ENCODE peak calls at places on chromosome 2, in ten cellular contexts. V is AG04450; K is mesendoderm; C is kidney; M is lower lobe of right lung; N is colonic mucosa; H is Peyer's patch; Q is left ventricle myocardium inferior; W is CD8-positive, alpha-beta T cell; X is cardiac fibroblast. S is an unnamed sample.

GRCh38 chr2:240298316-240298790 is 137.1 kb upstream of the GPC1 start:
- DNase-seq in V (no peak), K (no peak), C (no peak), M (no peak), N (no peak), H (no peak), Q (no peak), W (no peak), X (no peak), S (no peak)

GRCh38 chr2:134411828-134412638 is 158.2 kb downstream of the MGAT5 start:
- DNase-seq in V (no peak), K (peak), C (peak), M (no peak), N (peak), H (peak), Q (peak), W (peak), X (peak), S (no peak)

GRCh38 chr2:63590621-63591408 is 2.1 kb downstream of the MDH1 start:
- DNase-seq in V (no peak), K (peak), C (no peak), M (no peak), N (peak), H (no peak), Q (no peak), W (no peak), X (no peak), S (no peak)

GRCh38 chr2:215815960-215816359 is 197.4 kb downstream of the MREG start:
- DNase-seq in V (no peak), K (no peak), C (no peak), M (no peak), N (no peak), H (no peak), Q (no peak), W (no peak), X (no peak), S (no peak)

GRCh38 chr2:221268631-221269030 is 303.5 kb downstream of the EPHA4 start:
- DNase-seq in V (no peak), K (no peak), C (no peak), M (no peak), N (no peak), H (no peak), Q (no peak), W (no peak), X (no peak), S (no peak)

GRCh38 chr2:156589381-156590079 is 153.4 kb downstream of the GPD2 start:
- DNase-seq in V (peak), K (peak), C (no peak), M (no peak), N (no peak), H (no peak), Q (no peak), W (peak), X (peak), S (no peak)

GRCh38 chr2:74532222-74532621 is 2.5 kb downstream of the HTRA2 start:
- DNase-seq in V (no peak), K (no peak), C (no peak), M (no peak), N (no peak), H (no peak), Q (no peak), W (no peak), X (peak), S (no peak)

GRCh38 chr2:239919779-239920545 is 105.2 kb downstream of the NDUFA10 start:
- DNase-seq in V (no peak), K (no peak), C (no peak), M (no peak), N (no peak), H (no peak), Q (peak), W (no peak), X (no peak), S (no peak)

GRCh38 chr2:103616891-103617290 is 855.1 kb downstream of the TMEM182 start:
- DNase-seq in V (no peak), K (no peak), C (no peak), M (no peak), N (no peak), H (no peak), Q (no peak), W (no peak), X (no peak), S (no peak)

GRCh38 chr2:207143131-207143473 is 22.6 kb downstream of the KLF7 start:
- DNase-seq in V (no peak), K (no peak), C (no peak), M (no peak), N (no peak), H (no peak), Q (no peak), W (no peak), X (no peak), S (no peak)
- H3K4me3 ChIP-seq in V (no peak), K (no peak), C (peak), M (peak), N (no peak), H (no peak), Q (peak), W (peak), X (peak), S (peak)

DNA sequence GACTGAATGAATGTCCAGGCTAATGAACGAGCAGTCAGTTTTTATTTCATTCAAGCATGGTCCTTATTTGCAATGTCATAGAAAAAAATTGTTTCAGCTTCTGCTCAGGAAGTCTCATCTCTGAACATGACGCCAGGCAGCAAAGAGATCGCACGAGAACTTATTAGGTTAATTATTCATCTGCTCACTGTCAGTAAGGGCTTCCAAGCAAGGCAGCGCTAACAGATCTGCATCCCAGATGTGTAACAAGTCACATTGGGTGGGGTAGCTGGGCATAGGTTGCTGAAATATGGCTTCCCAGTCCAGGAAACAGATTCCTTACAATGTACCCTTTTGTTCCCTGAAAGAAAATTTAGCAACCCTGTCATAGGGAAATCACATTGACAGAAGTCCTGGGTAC is 63.5 kb downstream of the ANKRD44 start:
- DNase-seq in V (no peak), K (no peak), C (no peak), M (no peak), N (no peak), H (no peak), Q (no peak), W (no peak), X (no peak), S (no peak)
- H3K4me3 ChIP-seq in V (no peak), K (no peak), C (peak), M (no peak), N (no peak), H (no peak), Q (no peak), W (no peak), X (no peak), S (no peak)

GRCh38 chr2:72147303-72147970 is at the start of gene CYP26B1:
- DNase-seq in V (no peak), K (peak), C (peak), M (peak), N (no peak), H (peak), Q (peak), W (no peak), X (no peak), S (no peak)
- H3K4me3 ChIP-seq in V (peak), K (peak), C (peak), M (peak), N (peak), H (peak), Q (peak), W (no peak), X (peak), S (peak)

DNA sequence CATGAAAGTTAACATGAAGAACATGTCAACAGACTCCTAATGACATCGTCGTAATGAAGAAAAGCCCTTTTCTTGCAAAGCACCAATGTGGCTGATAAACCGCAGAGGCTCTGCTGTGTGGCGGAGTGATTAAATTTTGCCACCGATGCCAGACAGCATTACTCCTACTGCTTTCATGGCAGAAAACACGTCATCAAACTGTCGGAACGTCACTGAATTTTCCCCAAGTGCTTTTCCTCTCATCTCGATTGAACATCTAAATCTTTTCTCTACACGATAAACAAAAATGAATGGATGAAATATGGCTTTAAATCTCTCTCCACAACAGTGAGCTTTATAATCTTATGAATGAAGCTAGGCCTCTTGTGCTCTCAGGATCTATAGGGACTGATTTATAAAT is 159.8 kb upstream of the REG3G start:
- DNase-seq in V (no peak), K (no peak), C (no peak), M (no peak), N (no peak), H (no peak), Q (no peak), W (no peak), X (no peak), S (no peak)
- H3K4me3 ChIP-seq in V (no peak), K (no peak), C (no peak), M (no peak), N (no peak), H (no peak), Q (no peak), W (no peak), X (no peak), S (no peak)

DNA sequence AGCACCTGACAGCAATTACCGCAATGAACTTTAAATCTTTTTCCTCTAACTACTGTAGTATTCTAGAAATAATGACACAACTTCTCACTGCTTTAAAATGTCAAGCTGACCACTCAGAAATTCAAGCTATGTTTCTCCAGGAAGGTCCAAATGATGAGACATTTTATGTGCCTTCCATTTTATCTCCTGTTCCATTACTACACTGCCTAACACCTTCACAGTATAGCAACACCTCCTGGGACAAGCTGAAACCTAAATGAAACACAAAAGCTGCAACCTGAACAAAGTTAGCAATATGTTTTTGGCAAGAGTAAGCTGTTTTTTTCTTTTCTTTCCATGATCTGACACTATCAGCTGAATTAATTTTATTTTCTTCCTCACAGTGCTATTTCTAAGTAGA is 81.9 kb downstream of the IKZF2 start:
- DNase-seq in V (no peak), K (no peak), C (no peak), M (no peak), N (no peak), H (no peak), Q (no peak), W (no peak), X (peak), S (no peak)
- H3K4me3 ChIP-seq in V (no peak), K (no peak), C (no peak), M (no peak), N (no peak), H (no peak), Q (no peak), W (no peak), X (no peak), S (no peak)

GRCh38 chr2:16092861-16093638 is 152.7 kb downstream of the MYCN start:
- DNase-seq in V (no peak), K (no peak), C (no peak), M (no peak), N (no peak), H (no peak), Q (no peak), W (no peak), X (no peak), S (no peak)
- H3K4me3 ChIP-seq in V (no peak), K (no peak), C (no peak), M (no peak), N (no peak), H (no peak), Q (no peak), W (no peak), X (no peak), S (no peak)

GRCh38 chr2:85606116-85606455 is 3.6 kb upstream of the TMEM150A start:
- DNase-seq in V (no peak), K (no peak), C (no peak), M (no peak), N (no peak), H (no peak), Q (no peak), W (no peak), X (no peak), S (no peak)
- H3K4me3 ChIP-seq in V (no peak), K (no peak), C (no peak), M (no peak), N (no peak), H (no peak), Q (no peak), W (no peak), X (no peak), S (peak)

S was measured in thoracic aorta.